ENCODE peak calls at places on chromosomes 13 and 19, in six cellular contexts. One of them, this sample, is unnamed.

GRCh38 chr19:45765365-45766292 is 3.4 kb downstream of the SIX5 start:
- DNase-seq in heart left ventricle: peak
- DNase-seq in A549: no peak
- DNase-seq in CD8-positive, alpha-beta T cell: no peak
- DNase-seq in left ventricle myocardium inferior: no peak
- DNase-seq in IMR-90: no peak
- DNase-seq in this sample: no peak

GRCh38 chr19:55383789-55384575 is at the start of gene TMEM238:
- DNase-seq in heart left ventricle: peak
- DNase-seq in A549: peak
- DNase-seq in CD8-positive, alpha-beta T cell: peak
- DNase-seq in left ventricle myocardium inferior: peak
- DNase-seq in IMR-90: peak
- DNase-seq in this sample: peak

GRCh38 chr19:14103310-14103709 is 12.8 kb upstream of the SAMD1 start:
- DNase-seq in heart left ventricle: peak
- DNase-seq in A549: no peak
- DNase-seq in CD8-positive, alpha-beta T cell: no peak
- DNase-seq in left ventricle myocardium inferior: no peak
- DNase-seq in IMR-90: no peak
- DNase-seq in this sample: no peak

GRCh38 chr19:19475845-19476828 is 39.2 kb downstream of the TSSK6 start:
- DNase-seq in heart left ventricle: no peak
- DNase-seq in A549: peak
- DNase-seq in CD8-positive, alpha-beta T cell: no peak
- DNase-seq in left ventricle myocardium inferior: no peak
- DNase-seq in IMR-90: no peak
- DNase-seq in this sample: no peak

GRCh38 chr19:23402388-23402787 is 7.1 kb upstream of the ZNF91 start:
- DNase-seq in heart left ventricle: no peak
- DNase-seq in A549: no peak
- DNase-seq in CD8-positive, alpha-beta T cell: no peak
- DNase-seq in left ventricle myocardium inferior: no peak
- DNase-seq in IMR-90: no peak
- DNase-seq in this sample: no peak

GRCh38 chr19:40283414-40284250 is 1.5 kb downstream of the AKT2 start:
- DNase-seq in heart left ventricle: no peak
- DNase-seq in A549: no peak
- DNase-seq in CD8-positive, alpha-beta T cell: no peak
- DNase-seq in left ventricle myocardium inferior: no peak
- DNase-seq in IMR-90: peak
- DNase-seq in this sample: peak

GRCh38 chr19:28396259-28396940 is 816.6 kb downstream of the UQCRFS1 start:
- DNase-seq in heart left ventricle: no peak
- DNase-seq in A549: peak
- DNase-seq in CD8-positive, alpha-beta T cell: no peak
- DNase-seq in left ventricle myocardium inferior: no peak
- DNase-seq in IMR-90: no peak
- DNase-seq in this sample: no peak

GRCh38 chr19:35945121-35945792 is 9.1 kb downstream of the LRFN3 start:
- DNase-seq in heart left ventricle: no peak
- DNase-seq in A549: no peak
- DNase-seq in CD8-positive, alpha-beta T cell: no peak
- DNase-seq in left ventricle myocardium inferior: no peak
- DNase-seq in IMR-90: no peak
- DNase-seq in this sample: no peak

GRCh38 chr19:42831221-42832019 is 48.1 kb downstream of the PSG1 start:
- DNase-seq in heart left ventricle: no peak
- DNase-seq in A549: peak
- DNase-seq in CD8-positive, alpha-beta T cell: no peak
- DNase-seq in left ventricle myocardium inferior: no peak
- DNase-seq in IMR-90: no peak
- DNase-seq in this sample: no peak

GRCh38 chr13:84845875-84846619 is 953.2 kb downstream of the SLITRK6 start:
- DNase-seq in heart left ventricle: no peak
- DNase-seq in A549: no peak
- DNase-seq in CD8-positive, alpha-beta T cell: no peak
- DNase-seq in left ventricle myocardium inferior: no peak
- DNase-seq in IMR-90: no peak
- DNase-seq in this sample: no peak

GRCh38 chr13:84847107-84847506 is 952.1 kb downstream of the SLITRK6 start:
- DNase-seq in heart left ventricle: no peak
- DNase-seq in A549: no peak
- DNase-seq in CD8-positive, alpha-beta T cell: no peak
- DNase-seq in left ventricle myocardium inferior: no peak
- DNase-seq in IMR-90: no peak
- DNase-seq in this sample: no peak

GRCh38 chr13:84843368-84843767 is 955.9 kb downstream of the SLITRK6 start:
- DNase-seq in heart left ventricle: no peak
- DNase-seq in A549: no peak
- DNase-seq in CD8-positive, alpha-beta T cell: no peak
- DNase-seq in left ventricle myocardium inferior: no peak
- DNase-seq in IMR-90: no peak
- DNase-seq in this sample: no peak

DNA sequence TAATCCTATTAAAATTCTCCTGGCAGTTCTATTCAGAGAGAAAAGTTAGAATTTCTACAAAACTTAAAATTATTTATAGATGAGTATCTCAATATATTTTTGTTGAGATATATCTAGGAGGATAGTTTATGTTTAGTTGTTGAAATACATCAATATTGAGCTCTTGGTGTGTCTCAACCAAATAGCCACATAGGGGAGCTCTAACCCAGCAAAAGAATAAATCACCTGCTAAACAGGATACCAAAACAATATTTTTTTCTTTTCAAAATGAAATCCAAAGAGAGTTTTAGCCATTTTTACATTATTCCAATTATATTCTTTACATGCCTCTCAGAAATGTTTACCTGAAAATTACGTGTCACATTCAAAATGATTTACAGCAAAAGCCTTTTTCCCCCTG is 954.7 kb downstream of the SLITRK6 start:
- DNase-seq in heart left ventricle: no peak
- DNase-seq in A549: peak
- DNase-seq in CD8-positive, alpha-beta T cell: no peak
- DNase-seq in left ventricle myocardium inferior: no peak
- DNase-seq in IMR-90: no peak
- DNase-seq in this sample: no peak
- TF ChIP-seq CTCF in heart left ventricle: no peak
- TF ChIP-seq CTCF in A549: peak
- TF ChIP-seq CTCF in CD8-positive, alpha-beta T cell: no peak
- TF ChIP-seq CTCF in left ventricle myocardium inferior: peak
- TF ChIP-seq CTCF in IMR-90: no peak
- TF ChIP-seq CTCF in this sample: no peak

DNA sequence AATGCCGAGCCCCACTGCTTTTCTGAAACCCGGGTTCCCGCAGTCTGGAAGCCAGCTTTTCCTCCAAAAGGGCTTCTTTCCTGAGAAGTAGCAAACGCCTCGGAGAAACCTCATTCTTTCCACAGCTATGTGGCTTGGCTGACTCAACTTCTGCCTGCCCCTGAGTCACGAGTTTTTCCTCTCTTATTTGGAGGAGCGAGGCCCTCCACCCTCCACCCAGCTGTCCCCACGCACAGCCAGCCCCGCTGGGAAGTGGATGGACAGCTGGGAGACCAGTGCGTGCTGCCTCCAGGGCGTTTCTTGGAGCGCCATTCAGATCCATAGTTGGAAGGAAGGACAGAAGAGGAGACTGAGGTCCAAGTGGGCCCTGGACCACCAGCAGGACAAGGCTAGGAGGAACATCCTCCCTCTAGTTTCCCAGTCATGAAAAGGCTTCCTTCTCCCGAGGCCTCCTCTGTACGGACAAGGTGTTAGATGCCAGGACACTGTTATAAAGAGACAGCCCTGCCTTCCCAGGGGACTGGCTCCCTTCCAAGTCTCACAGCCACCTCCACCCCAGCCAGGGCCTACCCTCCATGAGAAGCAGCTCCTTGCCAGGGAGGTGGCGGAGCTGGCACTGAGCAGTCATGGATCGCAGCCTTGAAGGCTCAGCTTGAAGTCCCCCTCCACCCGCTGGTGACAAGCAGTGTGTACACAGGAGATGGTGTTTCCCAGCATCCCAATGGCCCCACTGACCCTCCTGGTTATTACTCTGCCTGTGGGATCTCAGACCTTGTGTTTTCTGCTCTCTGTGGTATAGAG is 2.5 kb upstream of the PLEKHF1 start:
- DNase-seq in heart left ventricle: peak
- DNase-seq in A549: peak
- DNase-seq in CD8-positive, alpha-beta T cell: no peak
- DNase-seq in left ventricle myocardium inferior: peak
- DNase-seq in IMR-90: peak
- DNase-seq in this sample: peak
- H3K27ac ChIP-seq in heart left ventricle: peak
- H3K27ac ChIP-seq in A549: no peak
- H3K27ac ChIP-seq in CD8-positive, alpha-beta T cell: no peak
- H3K27ac ChIP-seq in left ventricle myocardium inferior: peak
- H3K27ac ChIP-seq in IMR-90: peak
- H3K27ac ChIP-seq in this sample: peak

DNA sequence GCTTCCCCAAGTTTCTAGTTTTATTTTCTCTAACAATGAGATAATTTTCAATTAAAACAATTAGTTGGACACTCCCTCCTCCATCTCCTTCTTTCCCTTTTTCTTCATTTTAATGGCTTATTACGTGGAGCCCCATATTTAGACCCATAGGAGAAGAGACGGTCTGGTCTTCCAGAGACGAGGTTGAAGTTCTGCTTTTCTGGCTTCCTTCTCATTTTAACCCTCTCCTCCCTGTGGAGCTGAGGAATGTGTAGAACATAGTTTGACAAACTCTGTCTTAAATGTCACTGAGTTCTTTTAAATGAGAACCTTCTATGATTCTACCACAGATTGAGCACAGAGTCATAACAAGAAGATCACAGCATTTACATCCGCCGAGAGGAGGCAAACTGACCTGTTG is 86.8 kb downstream of the EDNRB start:
- DNase-seq in heart left ventricle: no peak
- DNase-seq in A549: no peak
- DNase-seq in CD8-positive, alpha-beta T cell: no peak
- DNase-seq in left ventricle myocardium inferior: no peak
- DNase-seq in IMR-90: no peak
- DNase-seq in this sample: no peak
- H3K4me3 ChIP-seq in heart left ventricle: no peak
- H3K4me3 ChIP-seq in A549: no peak
- H3K4me3 ChIP-seq in CD8-positive, alpha-beta T cell: no peak
- H3K4me3 ChIP-seq in left ventricle myocardium inferior: no peak
- H3K4me3 ChIP-seq in IMR-90: no peak
- H3K4me3 ChIP-seq in this sample: no peak

GRCh38 chr19:4723465-4724251 is at the start of gene DPP9:
- DNase-seq in heart left ventricle: peak
- DNase-seq in A549: peak
- DNase-seq in CD8-positive, alpha-beta T cell: peak
- DNase-seq in left ventricle myocardium inferior: peak
- DNase-seq in IMR-90: peak
- DNase-seq in this sample: peak
- TF ChIP-seq CTCF in heart left ventricle: peak
- TF ChIP-seq CTCF in A549: peak
- TF ChIP-seq CTCF in CD8-positive, alpha-beta T cell: no peak
- TF ChIP-seq CTCF in left ventricle myocardium inferior: peak
- TF ChIP-seq CTCF in IMR-90: peak
- TF ChIP-seq CTCF in this sample: peak

DNA sequence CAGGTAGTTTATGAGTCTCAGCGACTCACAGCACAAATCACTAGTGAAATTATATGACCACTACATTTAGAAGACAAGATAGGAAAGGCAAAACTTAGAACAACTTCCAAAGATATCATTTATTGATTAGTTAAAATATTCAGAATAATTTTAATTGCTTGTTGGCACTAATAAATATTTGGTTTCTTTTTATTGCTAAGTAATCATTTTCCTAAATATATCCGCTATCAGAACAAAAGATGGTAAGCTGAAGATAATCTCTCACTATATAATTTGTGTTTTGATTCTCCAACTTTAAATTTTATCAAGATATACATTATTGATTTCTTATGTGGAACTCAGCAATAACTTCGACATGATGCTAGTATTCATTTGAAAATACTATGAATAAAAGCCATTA is 248.5 kb downstream of the DIAPH3 start:
- DNase-seq in heart left ventricle: no peak
- DNase-seq in A549: no peak
- DNase-seq in CD8-positive, alpha-beta T cell: no peak
- DNase-seq in left ventricle myocardium inferior: no peak
- DNase-seq in IMR-90: no peak
- DNase-seq in this sample: no peak
- H3K27ac ChIP-seq in heart left ventricle: no peak
- H3K27ac ChIP-seq in A549: no peak
- H3K27ac ChIP-seq in CD8-positive, alpha-beta T cell: no peak
- H3K27ac ChIP-seq in left ventricle myocardium inferior: no peak
- H3K27ac ChIP-seq in IMR-90: no peak
- H3K27ac ChIP-seq in this sample: no peak

DNA sequence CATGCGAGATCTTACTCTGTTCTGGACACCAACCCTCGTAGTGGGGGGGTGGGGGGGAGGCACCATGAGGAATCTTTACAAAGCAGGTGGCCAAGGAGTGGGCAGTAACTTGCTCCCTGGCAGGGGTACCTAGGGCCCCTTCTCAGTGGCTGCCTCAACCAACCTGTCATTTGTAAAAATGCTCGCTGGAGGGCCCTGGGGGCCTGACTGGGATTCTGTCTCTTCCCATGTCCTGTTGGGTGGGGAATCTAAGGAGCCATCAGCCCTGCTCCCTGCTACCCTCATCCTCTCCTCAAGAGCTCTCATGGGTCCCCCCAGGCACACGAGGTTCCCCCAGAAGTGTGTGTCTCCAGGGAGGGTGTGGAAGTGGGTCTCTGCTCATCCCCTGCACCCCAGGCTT is 1.5 kb downstream of the KCNN1 start:
- DNase-seq in heart left ventricle: no peak
- DNase-seq in A549: no peak
- DNase-seq in CD8-positive, alpha-beta T cell: no peak
- DNase-seq in left ventricle myocardium inferior: no peak
- DNase-seq in IMR-90: no peak
- DNase-seq in this sample: no peak
- H3K4me3 ChIP-seq in heart left ventricle: no peak
- H3K4me3 ChIP-seq in A549: no peak
- H3K4me3 ChIP-seq in CD8-positive, alpha-beta T cell: no peak
- H3K4me3 ChIP-seq in left ventricle myocardium inferior: no peak
- H3K4me3 ChIP-seq in IMR-90: no peak
- H3K4me3 ChIP-seq in this sample: no peak

DNA sequence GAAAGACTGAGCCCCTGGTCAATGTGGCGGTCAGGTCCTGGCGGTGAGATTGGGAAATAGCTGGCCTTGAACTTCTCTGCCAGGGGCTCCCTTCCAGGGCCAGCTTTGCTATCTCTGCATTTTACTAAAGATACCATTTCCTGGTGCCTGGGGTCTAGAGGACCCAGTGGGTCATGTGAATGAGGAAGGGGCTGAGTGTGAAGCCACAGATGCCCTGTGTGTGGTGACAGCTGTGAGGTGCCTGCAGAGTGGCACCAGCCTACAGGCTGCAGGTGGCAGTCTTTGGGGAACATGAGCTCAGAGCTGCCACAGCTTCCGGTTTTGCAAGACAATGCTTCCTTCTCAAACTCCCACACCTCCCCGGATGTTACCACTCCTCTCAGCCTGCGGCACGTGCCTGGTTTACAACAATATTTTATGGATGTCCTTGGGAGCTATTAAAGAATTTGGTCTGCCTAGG is 5.2 kb upstream of the MLNR start:
- DNase-seq in heart left ventricle: peak
- DNase-seq in A549: peak
- DNase-seq in CD8-positive, alpha-beta T cell: peak
- DNase-seq in left ventricle myocardium inferior: no peak
- DNase-seq in IMR-90: peak
- DNase-seq in this sample: peak
- TF ChIP-seq CTCF in heart left ventricle: no peak
- TF ChIP-seq CTCF in A549: no peak
- TF ChIP-seq CTCF in CD8-positive, alpha-beta T cell: peak
- TF ChIP-seq CTCF in left ventricle myocardium inferior: no peak
- TF ChIP-seq CTCF in IMR-90: no peak
- TF ChIP-seq CTCF in this sample: no peak